ENCODE peak calls at places on chromosomes 6 and 20, in five cellular contexts. F is AG04450, A is choroid plexus epithelial cell, E is adrenal gland, T is spleen. U is an unnamed sample.
A peak's percentile ranks its signal among the peaks of the same experiment; 100 is the strongest.

GRCh38 chr6:36383608-36384007 is 3.9 kb downstream of the ETV7 start:
- DNase-seq in T (no peak), A (no peak), E (no peak), F (no peak), U (no peak)

GRCh38 chr6:100078509-100078908 is 84.5 kb upstream of the MCHR2 start:
- DNase-seq in E (no peak), F (no peak), A (peak; percentile 11), T (no peak), U (peak; percentile 8)

GRCh38 chr6:44186691-44187025 is 28.0 kb downstream of the CAPN11 start:
- DNase-seq in E (no peak), T (no peak), A (no peak), F (no peak), U (no peak)

GRCh38 chr20:51404297-51405060 is 138.0 kb downstream of the NFATC2 start:
- DNase-seq in F (no peak), T (peak; percentile 95), A (peak; percentile 94), E (peak; percentile 20), U (peak; percentile 51)

GRCh38 chr6:137830562-137830961 is 36.5 kb upstream of the TNFAIP3 start:
- DNase-seq in E (no peak), A (no peak), T (no peak), F (no peak), U (no peak)

GRCh38 chr6:164378330-164378729 is 931.1 kb downstream of the C6orf118 start:
- DNase-seq in T (no peak), F (no peak), E (no peak), A (no peak), U (no peak)

GRCh38 chr6:37940074-37940847 is 120.7 kb downstream of the ZFAND3 start:
- DNase-seq in T (no peak), F (no peak), E (peak; percentile 48), A (peak; percentile 90), U (peak; percentile 65)

GRCh38 chr6:167738386-167738785 is 88.3 kb upstream of the AFDN start:
- DNase-seq in F (no peak), T (peak; percentile 72), A (no peak), E (no peak), U (no peak)

GRCh38 chr6:166443166-166443565 is 60.4 kb upstream of the MPC1 start:
- DNase-seq in F (no peak), A (no peak), E (no peak), T (no peak), U (no peak)

GRCh38 chr20:25247100-25247665 is 702 bp upstream of the PYGB start:
- DNase-seq in E (peak; percentile 52), F (no peak), T (no peak), A (peak; percentile 72), U (peak; percentile 81)

GRCh38 chr6:135162678-135163439 is 18.2 kb upstream of the MYB start:
- DNase-seq in A (peak; percentile 47), F (no peak), T (peak; percentile 83), E (no peak), U (no peak)

GRCh38 chr20:58583141-58583540 is 67.9 kb upstream of the APCDD1L start:
- DNase-seq in A (no peak), E (no peak), F (no peak), T (no peak), U (peak; percentile 28)

GRCh38 chr20:56974499-56975250 is 291.8 kb downstream of the BMP7 start:
- DNase-seq in A (peak; percentile 80), E (no peak), F (no peak), T (no peak), U (peak; percentile 66)

GRCh38 chr20:63545814-63546213 is 1.7 kb downstream of the SRMS start:
- DNase-seq in E (no peak), F (no peak), T (no peak), A (no peak), U (no peak)

GRCh38 chr20:49356676-49357075 is 78.8 kb upstream of the ZNFX1 start:
- DNase-seq in A (no peak), E (no peak), T (no peak), F (no peak), U (no peak)

GRCh38 chr20:33407796-33408195 is 6.5 kb upstream of the CDK5RAP1 start:
- DNase-seq in A (peak; percentile 47), T (no peak), F (no peak), E (no peak), U (peak; percentile 22)

GRCh38 chr20:29878281-29878741 is 1379.2 kb upstream of the DEFB115 start:
- DNase-seq in A (peak; percentile 5), E (no peak), T (peak; percentile 77), F (no peak), U (peak; percentile 24)

GRCh38 chr20:51667002-51667408 is 101.2 kb downstream of the ATP9A start:
- DNase-seq in F (no peak), A (no peak), T (peak; percentile 4), E (no peak), U (peak; percentile 79)

GRCh38 chr6:95091823-95092436 is 485.4 kb upstream of the MANEA start:
- DNase-seq in T (no peak), F (peak; percentile 16), A (peak; percentile 87), E (no peak), U (peak; percentile 50)

GRCh38 chr20:59925894-59926293 is 7.5 kb downstream of the SYCP2 start:
- DNase-seq in T (no peak), E (no peak), F (no peak), A (peak; percentile 23), U (no peak)

GRCh38 chr20:62489186-62489939 is 13.6 kb upstream of the GATA5 start:
- DNase-seq in A (no peak), F (no peak), E (peak; percentile 63), T (no peak), U (peak; percentile 22)

GRCh38 chr6:152221806-152222628 is 414.5 kb downstream of the ESR1 start:
- DNase-seq in A (peak; percentile 4), T (no peak), F (no peak), E (no peak), U (no peak)

GRCh38 chr6:18053071-18053475 is 65.6 kb upstream of the KIF13A start:
- DNase-seq in E (no peak), T (no peak), F (peak; percentile 57), A (no peak), U (peak; percentile 10)

GRCh38 chr6:84089552-84089951 is 56.0 kb downstream of the MRAP2 start:
- DNase-seq in E (no peak), T (no peak), A (no peak), F (no peak), U (no peak)

GRCh38 chr20:1465470-1466210 is 1.0 kb downstream of the NSFL1C start:
- DNase-seq in E (no peak), T (no peak), A (peak; percentile 14), F (no peak), U (no peak)

GRCh38 chr6:43990627-43991619 is 136.3 kb downstream of the MRPL14 start:
- DNase-seq in T (no peak), E (no peak), F (peak; percentile 88), A (peak; percentile 93), U (peak; percentile 97)

GRCh38 chr6:40538556-40538955 is 48.6 kb downstream of the LRFN2 start:
- DNase-seq in F (no peak), E (no peak), T (peak; percentile 47), A (no peak), U (no peak)

GRCh38 chr20:43681468-43681942 is 14.6 kb downstream of the MYBL2 start:
- DNase-seq in A (no peak), E (no peak), T (peak; percentile 83), F (no peak), U (no peak)

DNA sequence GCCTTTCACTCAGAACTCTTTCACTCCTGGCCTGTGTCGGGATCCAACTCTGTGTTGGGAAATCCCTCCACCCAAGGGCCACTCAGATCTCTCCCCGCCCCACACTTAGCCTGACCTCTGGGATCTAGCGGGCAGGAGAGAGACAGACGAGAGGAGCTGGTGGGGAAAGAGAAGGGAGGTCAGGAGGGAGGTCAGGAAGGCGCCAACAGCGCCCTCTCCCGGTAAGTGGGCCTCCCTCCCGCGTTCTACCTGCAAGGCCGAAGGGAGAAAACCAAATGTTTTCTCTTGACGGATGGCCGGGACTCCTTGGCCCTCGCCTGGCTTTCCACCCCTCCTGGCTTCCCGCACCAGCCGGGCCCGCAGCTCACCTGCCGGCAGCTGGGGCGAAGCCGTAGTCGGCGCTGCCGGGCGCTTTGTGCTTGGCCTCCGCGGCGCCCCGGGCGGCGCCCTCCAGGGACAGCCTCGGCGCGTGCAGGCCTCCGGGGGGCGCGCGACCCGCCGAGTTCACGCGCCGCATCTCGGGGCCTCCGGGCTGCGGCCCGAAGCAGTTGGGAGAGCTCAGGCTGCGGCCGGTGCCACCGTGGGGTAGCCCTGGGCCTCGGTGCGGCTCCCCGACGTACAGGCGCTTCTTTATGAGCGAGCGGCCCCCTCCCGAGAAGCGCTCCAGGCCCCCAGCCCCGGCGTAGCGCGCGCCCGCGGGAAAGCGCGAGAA is 38.2 kb downstream of the C6orf132 start:
- DNase-seq in A (peak; percentile 82), T (peak; percentile 90), F (no peak), E (peak; percentile 87), U (peak; percentile 81)
- TF ChIP-seq CTCF in A (peak; percentile 84), T (peak; percentile 94), F (peak; percentile 66), E (peak; percentile 83), U (peak; percentile 79)

DNA sequence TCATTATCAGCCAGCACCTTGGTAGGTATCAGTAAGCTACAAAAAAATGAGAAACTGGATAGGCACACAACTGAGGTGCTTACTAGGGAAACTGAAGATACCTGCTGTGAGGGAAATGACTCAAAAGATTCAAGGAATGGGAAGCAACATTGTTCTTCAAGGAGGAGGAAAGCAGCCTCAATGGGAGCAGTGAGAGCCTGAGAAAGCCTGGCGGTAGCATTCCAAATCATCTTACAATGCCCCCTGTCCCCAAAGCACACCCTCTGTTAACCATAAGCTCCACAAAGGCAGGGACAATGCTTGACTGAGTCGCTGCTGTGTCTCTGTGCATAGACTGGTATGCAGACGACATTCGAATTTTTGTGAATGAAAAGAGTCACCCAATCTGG is 10.6 kb downstream of the PKHD1 start:
- DNase-seq in F (no peak), T (no peak), A (no peak), E (no peak), U (no peak)
- H3K4me3 ChIP-seq in F (no peak overlapping the region), T (no peak overlapping the region), A (no peak overlapping the region), E (no peak overlapping the region), U (no peak overlapping the region)

GRCh38 chr6:2596222-2596621 is 154.5 kb downstream of the MYLK4 start:
- DNase-seq in E (no peak), A (no peak), T (no peak), F (no peak), U (no peak)
- TF ChIP-seq CTCF in E (no peak), A (peak; percentile 20), T (no peak), F (no peak), U (peak; percentile 31)

GRCh38 chr6:16238057-16238657 is at the start of gene GMPR:
- DNase-seq in T (peak; percentile 90), A (peak; percentile 64), E (peak; percentile 79), F (no peak), U (peak; percentile 62)

GRCh38 chr6:16236009-16236501 is 2.3 kb upstream of the GMPR start:
- DNase-seq in T (no peak), F (no peak), A (no peak), E (no peak), U (peak; percentile 25)

GRCh38 chr6:16238658-16239089 is 287 bp downstream of the GMPR start:
- DNase-seq in A (no peak), E (no peak), T (no peak), F (no peak), U (no peak)

GRCh38 chr6:16237242-16237641 is 1.1 kb upstream of the GMPR start:
- DNase-seq in T (peak; percentile 37), F (no peak), A (no peak), E (no peak), U (no peak)

DNA sequence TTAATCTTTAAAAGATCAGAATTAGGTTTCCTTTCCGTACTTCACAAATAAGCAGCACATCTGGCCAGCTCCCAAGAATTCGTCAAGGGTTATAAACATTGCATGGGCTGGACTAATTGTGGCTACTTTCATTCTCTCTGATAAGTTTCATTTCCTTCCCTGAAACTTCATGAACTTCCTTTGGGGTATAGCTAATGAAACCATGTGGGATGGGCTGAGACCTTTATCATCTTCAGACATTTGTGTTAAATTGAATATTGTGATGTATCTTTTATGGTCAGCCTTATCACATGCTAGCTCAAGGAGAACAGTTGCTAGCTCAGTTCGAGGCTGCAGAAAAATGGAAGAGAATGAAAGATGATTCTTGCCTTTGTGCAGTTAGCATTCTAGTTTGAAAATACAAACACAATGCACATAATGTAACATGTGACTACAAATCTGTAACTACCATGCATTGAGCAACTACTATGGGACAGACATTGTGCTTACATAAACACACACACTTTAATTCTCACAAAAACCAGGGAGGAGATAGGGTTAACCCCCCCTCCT is 1.7 kb upstream of the GMPR start:
- DNase-seq in A (peak; percentile 83), E (peak; percentile 70), T (peak; percentile 21), F (peak; percentile 21), U (peak; percentile 82)
- H3K4me3 ChIP-seq in A (peak overlapping the region; percentile 33), E (no peak overlapping the region), T (peak overlapping the region; percentile 17), F (peak overlapping the region; percentile 23), U (peak overlapping the region; percentile 28)